ENCODE peak calls at places on chromosomes 2 and 18, in six cellular contexts. W, K, Z, T, L and Y are unnamed samples.

GRCh38 chr18:74265546-74266098 is 26.1 kb downstream of the CYB5A start:
- DNase-seq in W (no peak), K (no peak), Z (no peak), T (no peak), L (no peak), Y (no peak)

GRCh38 chr2:29502452-29502851 is 387.2 kb downstream of the CLIP4 start:
- DNase-seq in W (no peak), K (no peak), Z (no peak), T (no peak), L (no peak), Y (no peak)

GRCh38 chr2:45851576-45852304 is 200.3 kb downstream of the PRKCE start:
- DNase-seq in W (no peak), K (peak), Z (no peak), T (peak), L (no peak), Y (no peak)

GRCh38 chr2:218882866-218883366 is 2.3 kb downstream of the WNT10A start:
- DNase-seq in W (no peak), K (peak), Z (no peak), T (no peak), L (no peak), Y (no peak)

GRCh38 chr2:195486987-195487644 is 169.9 kb upstream of the SLC39A10 start:
- DNase-seq in W (no peak), K (no peak), Z (no peak), T (no peak), L (no peak), Y (no peak)

GRCh38 chr2:47265751-47266231 is 110.7 kb upstream of the STPG4 start:
- DNase-seq in W (no peak), K (no peak), Z (peak), T (no peak), L (no peak), Y (no peak)

GRCh38 chr18:46338761-46339160 is 234.6 kb downstream of the HAUS1 start:
- DNase-seq in W (no peak), K (peak), Z (peak), T (no peak), L (no peak), Y (no peak)

GRCh38 chr2:201383156-201383555 is 26.0 kb upstream of the FLACC1 start:
- DNase-seq in W (no peak), K (no peak), Z (no peak), T (no peak), L (no peak), Y (no peak)

GRCh38 chr18:44556296-44556695 is 124.4 kb upstream of the SETBP1 start:
- DNase-seq in W (no peak), K (no peak), Z (no peak), T (no peak), L (no peak), Y (no peak)

DNA sequence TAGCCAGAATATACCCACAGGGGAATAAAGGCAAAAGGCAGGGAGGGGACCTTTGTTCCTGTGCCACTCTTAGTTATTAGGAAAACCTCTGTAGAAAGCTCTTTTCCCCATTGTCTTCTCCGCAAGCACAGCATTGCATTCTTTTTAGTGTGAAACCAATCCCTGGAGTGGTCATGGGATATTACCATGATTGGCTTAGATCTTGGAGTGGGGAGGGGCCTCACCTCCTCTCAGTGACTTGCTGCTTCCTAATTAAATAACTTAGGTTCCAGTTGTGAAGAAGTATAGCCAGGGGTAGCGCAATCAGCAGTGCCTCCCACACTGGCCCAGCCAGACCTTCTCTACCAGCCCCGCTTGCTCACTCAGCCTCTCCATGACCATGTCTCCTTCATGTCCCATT is 49.9 kb upstream of the AFF3 start:
- DNase-seq in W (no peak), K (no peak), Z (no peak), T (no peak), L (no peak), Y (no peak)
- H3K27ac ChIP-seq in W (no peak), K (no peak), Z (no peak), T (no peak), L (no peak), Y (no peak)

DNA sequence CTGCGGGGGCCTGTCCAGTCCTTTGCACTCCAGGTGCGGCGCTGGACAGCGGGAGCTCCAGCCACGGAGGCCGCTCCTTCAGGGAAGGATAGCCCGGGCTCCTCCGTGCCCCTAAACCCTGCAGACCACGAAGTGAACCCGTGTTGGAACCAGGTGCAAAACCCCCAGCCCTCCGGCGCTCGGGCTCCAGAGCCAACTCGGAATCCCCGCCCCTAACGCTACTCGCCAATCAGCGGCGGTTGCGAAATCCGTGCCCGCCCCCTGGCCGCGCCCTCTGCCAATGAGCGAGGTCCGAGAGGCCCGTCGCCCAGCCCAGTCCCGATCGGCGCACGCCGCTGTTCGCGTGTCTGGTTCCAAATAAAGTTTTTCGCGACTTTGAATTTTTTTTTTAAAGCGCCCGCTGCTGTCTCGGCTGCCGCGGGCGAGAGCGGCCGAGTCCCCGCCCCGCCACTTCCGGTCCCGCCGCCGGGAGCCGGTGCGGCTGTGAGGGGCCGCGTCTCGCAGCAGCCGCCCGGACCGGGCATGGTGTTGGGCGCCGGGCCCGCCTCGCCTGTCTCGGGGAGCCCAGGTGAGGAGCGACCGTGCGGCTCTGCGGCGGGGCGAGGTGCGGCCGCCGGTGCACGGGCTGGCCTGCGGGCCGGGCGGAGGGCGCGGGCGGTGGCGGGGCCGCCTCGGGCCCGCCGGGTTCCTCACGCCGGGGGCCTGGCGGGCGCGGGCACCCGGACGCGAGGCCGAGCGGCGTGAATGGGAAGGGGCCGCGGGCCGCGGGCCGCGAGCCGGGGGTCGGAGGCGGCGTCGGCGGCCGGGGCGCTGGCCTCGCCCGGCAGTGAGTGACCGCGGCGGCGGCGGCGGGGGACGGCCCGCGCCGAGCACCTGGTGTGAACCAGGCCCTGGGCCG is at the start of gene UBE2F:
- DNase-seq in W (peak), K (peak), Z (peak), T (peak), L (peak), Y (peak)
- TF ChIP-seq POLR2AphosphoS5 in W (peak), K (peak), Z (peak), T (peak), L (peak), Y (peak)

GRCh38 chr18:63505566-63506335 is 29.0 kb downstream of the SERPINB5 start:
- DNase-seq in W (peak), K (no peak), Z (no peak), T (no peak), L (peak), Y (no peak)
- TF ChIP-seq CTCF in W (peak), K (peak), Z (no peak), T (no peak), L (peak), Y (peak)

GRCh38 chr2:20061476-20061875 is 10.0 kb upstream of the LAPTM4A start:
- DNase-seq in W (no peak), K (no peak), Z (no peak), T (no peak), L (no peak), Y (no peak)

GRCh38 chr2:20064841-20065240 is 13.4 kb upstream of the LAPTM4A start:
- DNase-seq in W (peak), K (no peak), Z (no peak), T (no peak), L (no peak), Y (no peak)

GRCh38 chr2:20062615-20063545 is 11.5 kb upstream of the LAPTM4A start:
- DNase-seq in W (no peak), K (no peak), Z (peak), T (no peak), L (no peak), Y (no peak)

GRCh38 chr2:20064421-20064820 is 13.0 kb upstream of the LAPTM4A start:
- DNase-seq in W (no peak), K (no peak), Z (no peak), T (no peak), L (no peak), Y (no peak)

GRCh38 chr2:20061940-20062339 is 10.5 kb upstream of the LAPTM4A start:
- DNase-seq in W (no peak), K (no peak), Z (no peak), T (no peak), L (no peak), Y (no peak)
- H3K27ac ChIP-seq in W (peak), K (no peak), Z (peak), T (peak), L (no peak), Y (peak)

DNA sequence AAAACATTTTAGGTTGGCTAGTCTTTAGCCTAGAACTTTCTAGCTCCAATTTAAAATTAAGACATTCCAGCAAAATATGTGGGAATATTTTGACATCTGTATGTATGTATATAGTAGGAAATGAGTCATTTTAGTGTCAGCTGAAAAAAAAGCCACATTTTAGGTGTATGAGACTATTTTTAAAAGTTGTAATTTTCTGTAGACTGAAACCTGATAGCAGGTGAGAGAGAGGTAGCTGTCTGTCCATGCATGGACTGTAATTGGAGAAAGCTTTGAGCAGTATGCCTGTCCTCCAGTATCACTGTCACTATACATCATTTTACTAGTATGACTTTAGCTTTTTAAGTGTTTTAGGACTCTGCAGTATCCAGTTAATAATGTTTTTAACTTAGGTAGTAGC is 26.1 kb upstream of the PPP1R1C start:
- DNase-seq in W (no peak), K (no peak), Z (no peak), T (no peak), L (no peak), Y (no peak)
- TF ChIP-seq POLR2AphosphoS5 in W (no peak), K (no peak), Z (no peak), T (no peak), L (no peak), Y (no peak)

GRCh38 chr18:58140366-58141325 is 96.6 kb downstream of the NEDD4L start:
- DNase-seq in W (no peak), K (no peak), Z (peak), T (no peak), L (no peak), Y (no peak)
- TF ChIP-seq CTCF in W (no peak), K (no peak), Z (no peak), T (no peak), L (peak), Y (no peak)

DNA sequence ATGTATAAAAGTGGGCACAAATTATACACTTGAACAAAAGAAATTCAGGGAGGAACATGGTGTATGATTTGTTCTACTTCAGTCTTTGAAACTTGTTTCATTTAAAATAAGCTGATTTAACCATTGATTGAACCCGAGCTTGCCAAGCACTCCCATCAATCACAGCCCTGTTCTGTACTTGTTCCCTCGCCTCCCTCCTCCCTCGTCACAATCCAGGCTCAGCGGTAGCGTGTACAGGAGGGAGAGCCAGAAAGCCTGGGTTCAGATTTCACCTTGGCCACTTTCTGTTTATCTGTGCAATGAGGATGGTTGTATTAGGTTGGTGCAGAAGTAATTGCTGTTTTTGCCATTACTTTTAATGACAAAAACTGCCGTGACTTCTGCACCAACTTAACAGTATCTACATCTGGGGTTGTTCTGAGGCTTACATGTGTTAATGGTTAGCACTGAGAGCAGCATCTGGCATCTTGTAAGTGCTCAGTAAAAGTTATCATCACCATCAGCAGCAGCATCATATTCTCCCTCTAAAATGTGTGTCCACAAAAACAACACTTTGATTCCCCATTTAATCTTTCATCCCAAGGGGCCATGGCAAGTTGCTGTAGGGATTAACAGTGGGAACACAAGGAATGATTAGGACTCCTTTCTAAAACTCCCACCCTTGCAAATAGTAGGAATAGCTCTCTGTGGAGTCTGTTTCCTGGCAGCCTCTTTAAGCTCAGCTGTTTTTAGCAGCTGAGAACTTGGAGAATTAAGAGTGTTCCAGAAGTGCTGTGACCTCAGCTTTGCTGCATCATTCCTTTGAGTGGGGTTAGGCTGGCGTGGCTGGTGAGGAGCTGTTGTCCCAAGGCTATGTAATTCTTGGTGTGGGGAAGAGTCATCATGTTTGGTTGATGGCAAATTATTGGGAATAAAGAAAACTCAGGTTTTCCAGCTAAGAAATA is 4.7 kb downstream of the DPYSL5 start:
- DNase-seq in W (no peak), K (no peak), Z (no peak), T (no peak), L (no peak), Y (peak)
- H3K27ac ChIP-seq in W (no peak), K (no peak), Z (no peak), T (no peak), L (no peak), Y (no peak)

DNA sequence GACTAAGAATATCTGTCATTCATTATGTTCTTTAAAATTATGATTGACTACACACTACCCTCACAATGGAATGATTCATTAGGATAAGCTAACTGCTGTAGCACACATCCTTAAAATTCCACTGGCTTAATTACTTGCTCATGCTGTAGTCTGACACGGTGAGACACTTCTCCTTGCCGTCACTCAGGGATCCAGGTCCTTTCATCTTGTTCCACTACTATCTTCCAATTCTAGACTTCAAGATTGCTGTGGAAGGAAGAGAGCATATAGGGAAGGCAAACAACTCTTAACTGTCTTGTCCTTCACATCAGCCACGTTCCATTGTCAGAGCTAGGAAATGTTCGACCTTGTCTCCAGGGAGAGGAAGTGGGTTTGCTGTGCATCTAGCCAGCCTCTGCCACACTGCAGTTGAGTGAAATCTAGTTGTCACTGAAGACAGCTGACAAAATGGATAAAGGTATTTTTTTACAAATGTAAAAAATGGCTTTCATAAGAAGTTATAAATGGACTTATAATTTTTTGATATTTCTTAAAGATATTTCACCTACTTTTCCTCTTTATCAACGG is 30.1 kb downstream of the GREB1L start:
- DNase-seq in W (no peak), K (no peak), Z (no peak), T (no peak), L (no peak), Y (no peak)
- TF ChIP-seq POLR2AphosphoS5 in W (no peak), K (no peak), Z (no peak), T (no peak), L (no peak), Y (no peak)